ENCODE peak calls at places on chromosomes 1 and 21, in seven cellular contexts. L is activated T-cell treated with anti-CD3 and anti-CD28 coated beads, Interleukin-2, amount 50 U/mL, for 72 hours; C is A549; F is activated CD4-positive, alpha-beta T cell treated with anti-CD3 and anti-CD28 coated beads, Interleukin-2, amount 10 ng/mL, durations not matched to agents 7 days and 5 days; G is kidney; E is HEK293T; V is GM12865. X is an unnamed sample.

GRCh38 chr1:206631085-206631509 is 4.2 kb upstream of the DYRK3 start:
- DNase-seq in G (no peak), C (peak; percentile 82), L (peak; percentile 29), E (peak; percentile 90), V (peak; percentile 88), F (peak; percentile 21), X (peak; percentile 71)

GRCh38 chr21:40635336-40635735 is 211.6 kb downstream of the DSCAM start:
- DNase-seq in G (no peak), E (no peak), F (no peak), C (no peak), L (no peak), V (no peak), X (no peak)

GRCh38 chr1:12411747-12412146 is 181.9 kb downstream of the VPS13D start:
- DNase-seq in C (no peak), G (no peak), L (no peak), E (no peak), F (no peak), V (no peak), X (no peak)

GRCh38 chr1:215631489-215631888 is 64.4 kb downstream of the KCTD3 start:
- DNase-seq in E (no peak), F (no peak), C (no peak), V (no peak), L (no peak), G (no peak), X (no peak)

GRCh38 chr1:153624965-153625611 is 2.2 kb downstream of the S100A13 start:
- DNase-seq in L (no peak), G (peak; percentile 15), C (no peak), V (no peak), E (no peak), F (no peak), X (no peak)

GRCh38 chr21:41378849-41379248 is 17.0 kb downstream of the MX2 start:
- DNase-seq in V (no peak), F (no peak), E (no peak), G (no peak), C (no peak), L (no peak), X (no peak)

GRCh38 chr21:37700641-37701202 is 215.5 kb downstream of the KCNJ6 start:
- DNase-seq in L (peak; percentile 11), G (no peak), F (peak; percentile 32), V (peak; percentile 88), C (peak; percentile 63), E (peak; percentile 88), X (peak; percentile 80)

GRCh38 chr1:205961970-205962820 is 18.9 kb upstream of the SLC26A9 start:
- DNase-seq in C (no peak), F (no peak), E (no peak), V (no peak), L (no peak), G (peak; percentile 65), X (no peak)

GRCh38 chr1:34140011-34140676 is 24.9 kb downstream of the CSMD2 start:
- DNase-seq in G (no peak), C (no peak), L (no peak), E (no peak), F (no peak), V (no peak), X (no peak)

GRCh38 chr1:12615916-12616708 is 1.9 kb downstream of the DHRS3 start:
- DNase-seq in V (no peak), G (peak; percentile 92), L (no peak), C (no peak), F (no peak), E (no peak), X (no peak)

GRCh38 chr21:35136586-35137254 is 87.6 kb upstream of the RUNX1 start:
- DNase-seq in L (no peak), C (peak; percentile 18), V (no peak), G (no peak), F (no peak), E (no peak), X (no peak)

GRCh38 chr1:107145637-107146036 is 4.8 kb downstream of the NTNG1 start:
- DNase-seq in V (no peak), G (no peak), F (no peak), L (no peak), C (no peak), E (no peak), X (no peak)

GRCh38 chr1:33377750-33378149 is 53.1 kb downstream of the PHC2 start:
- DNase-seq in E (no peak), F (no peak), C (no peak), V (no peak), G (no peak), L (no peak), X (no peak)

GRCh38 chr1:75632350-75632949 is 21.5 kb upstream of the SLC44A5 start:
- DNase-seq in C (peak; percentile 4), V (peak; percentile 27), E (peak; percentile 68), F (no peak), L (no peak), G (no peak), X (no peak)

GRCh38 chr21:44370027-44370735 is 16.8 kb downstream of the TRPM2 start:
- DNase-seq in C (peak; percentile 52), F (no peak), G (peak; percentile 77), V (no peak), L (no peak), E (peak; percentile 70), X (no peak)

GRCh38 chr21:30962013-30962412 is 76.3 kb downstream of the KRTAP19-8 start:
- DNase-seq in F (no peak), V (no peak), C (no peak), L (no peak), E (peak; percentile 46), G (no peak), X (no peak)

GRCh38 chr1:36300526-36300925 is 5.6 kb upstream of the SH3D21 start:
- DNase-seq in G (no peak), E (no peak), L (peak; percentile 27), F (no peak), V (no peak), C (no peak), X (no peak)

GRCh38 chr1:75855010-75855409 is 58.3 kb downstream of the MSH4 start:
- DNase-seq in G (no peak), E (no peak), V (no peak), C (no peak), F (no peak), L (no peak), X (no peak)

GRCh38 chr1:83692524-83693336 is 306.2 kb downstream of the TTLL7 start:
- DNase-seq in V (peak; percentile 62), L (peak; percentile 8), C (no peak), G (peak; percentile 42), E (peak; percentile 66), F (peak; percentile 40), X (no peak)

GRCh38 chr1:211603191-211603701 is 24.3 kb upstream of the SLC30A1 start:
- DNase-seq in L (no peak), E (no peak), C (no peak), V (no peak), G (no peak), F (no peak), X (no peak)

GRCh38 chr1:52531473-52531872 is 21.4 kb downstream of the TUT4 start:
- DNase-seq in C (no peak), L (no peak), V (no peak), F (no peak), E (no peak), G (no peak), X (no peak)

GRCh38 chr1:204591473-204592090 is 75.4 kb downstream of the MDM4 start:
- DNase-seq in G (no peak), E (no peak), L (no peak), F (no peak), C (no peak), V (no peak), X (no peak)

GRCh38 chr1:42368096-42368795 is 12.3 kb upstream of the RIMKLA start:
- DNase-seq in F (no peak), L (no peak), G (no peak), C (no peak), V (no peak), E (no peak), X (no peak)

GRCh38 chr1:116735246-116735645 is 19.0 kb upstream of the CD2 start:
- DNase-seq in V (no peak), F (no peak), L (no peak), C (no peak), G (no peak), E (no peak), X (no peak)

GRCh38 chr1:20376880-20377494 is 86.3 kb downstream of the VWA5B1 start:
- DNase-seq in V (peak; percentile 45), G (no peak), L (peak; percentile 59), C (peak; percentile 59), E (peak; percentile 81), F (peak; percentile 45), X (peak; percentile 77)

GRCh38 chr1:201731592-201731991 is 97.4 kb upstream of the IPO9 start:
- DNase-seq in G (no peak), C (no peak), L (no peak), V (no peak), F (no peak), E (no peak), X (no peak)

GRCh38 chr1:230784163-230784562 is 37.0 kb downstream of the CAPN9 start:
- DNase-seq in L (no peak), G (no peak), E (no peak), F (no peak), C (no peak), V (no peak), X (no peak)

GRCh38 chr1:38785285-38786039 is 74.1 kb downstream of the RRAGC start:
- DNase-seq in G (no peak), F (no peak), C (no peak), V (no peak), E (no peak), L (no peak), X (no peak)

GRCh38 chr1:84347547-84348239 is 46.2 kb downstream of the SAMD13 start:
- DNase-seq in G (no peak), V (no peak), F (no peak), C (no peak), E (no peak), L (no peak), X (no peak)

GRCh38 chr1:54428838-54429513 is 22.8 kb upstream of the SSBP3 start:
- DNase-seq in L (no peak), E (no peak), C (no peak), G (peak; percentile 8), V (no peak), F (no peak), X (no peak)

GRCh38 chr1:201376464-201377374 is 761 bp downstream of the TNNT2 start:
- DNase-seq in C (peak; percentile 77), F (no peak), E (peak; percentile 93), G (no peak), L (no peak), V (peak; percentile 16), X (peak; percentile 68)

GRCh38 chr1:30659702-30660101 is 63.7 kb downstream of the MATN1 start:
- DNase-seq in G (no peak), L (no peak), V (no peak), F (no peak), E (no peak), C (no peak), X (no peak)

X was measured in GM13977.